ENCODE peak calls at places on chromosomes 11 and 22, in five cellular contexts. One of them, this sample, is unnamed.

GRCh38 chr11:11476971-11477645 is 124.1 kb upstream of the CSNK2A3 start:
- DNase-seq in A549: no peak
- DNase-seq in H1: no peak
- DNase-seq in K562: no peak
- DNase-seq in HepG2: no peak
- DNase-seq in this sample: no peak

GRCh38 chr11:2265396-2265795 is 5.0 kb downstream of the ASCL2 start:
- DNase-seq in A549: no peak
- DNase-seq in H1: no peak
- DNase-seq in K562: peak; percentile 5
- DNase-seq in HepG2: no peak
- DNase-seq in this sample: no peak

GRCh38 chr11:74171630-74172465 is 759 bp downstream of the PPME1 start:
- DNase-seq in A549: no peak
- DNase-seq in H1: no peak
- DNase-seq in K562: no peak
- DNase-seq in HepG2: no peak
- DNase-seq in this sample: no peak

GRCh38 chr11:129042503-129042902 is 99.8 kb upstream of the TP53AIP1 start:
- DNase-seq in A549: no peak
- DNase-seq in H1: no peak
- DNase-seq in K562: no peak
- DNase-seq in HepG2: no peak
- DNase-seq in this sample: no peak

GRCh38 chr22:50482107-50483074 is 1.0 kb downstream of the ADM2 start:
- DNase-seq in A549: no peak
- DNase-seq in H1: peak; percentile 74
- DNase-seq in K562: no peak
- DNase-seq in HepG2: no peak
- DNase-seq in this sample: no peak

GRCh38 chr22:31295831-31296230 is 3.5 kb upstream of the PIK3IP1 start:
- DNase-seq in A549: no peak
- DNase-seq in H1: no peak
- DNase-seq in K562: peak; percentile 40
- DNase-seq in HepG2: no peak
- DNase-seq in this sample: peak; percentile 27

GRCh38 chr11:2157294-2158040 is 3.5 kb downstream of the INS start:
- DNase-seq in A549: no peak
- DNase-seq in H1: no peak
- DNase-seq in K562: no peak
- DNase-seq in HepG2: no peak
- DNase-seq in this sample: no peak

GRCh38 chr11:35246725-35247124 is 107.8 kb downstream of the CD44 start:
- DNase-seq in A549: no peak
- DNase-seq in H1: no peak
- DNase-seq in K562: no peak
- DNase-seq in HepG2: no peak
- DNase-seq in this sample: peak; percentile 62

GRCh38 chr11:2515401-2516275 is 70.8 kb downstream of the KCNQ1 start:
- DNase-seq in A549: no peak
- DNase-seq in H1: no peak
- DNase-seq in K562: no peak
- DNase-seq in HepG2: no peak
- DNase-seq in this sample: no peak

GRCh38 chr11:44034639-44035038 is 13.1 kb upstream of the ACCSL start:
- DNase-seq in A549: no peak
- DNase-seq in H1: peak; percentile 16
- DNase-seq in K562: no peak
- DNase-seq in HepG2: no peak
- DNase-seq in this sample: no peak

GRCh38 chr11:44031549-44031948 is 16.2 kb upstream of the ACCSL start:
- DNase-seq in A549: no peak
- DNase-seq in H1: peak; percentile 20
- DNase-seq in K562: no peak
- DNase-seq in HepG2: no peak
- DNase-seq in this sample: no peak

GRCh38 chr11:44032304-44033085 is 15.3 kb upstream of the ACCSL start:
- DNase-seq in A549: no peak
- DNase-seq in H1: peak; percentile 23
- DNase-seq in K562: no peak
- DNase-seq in HepG2: no peak
- DNase-seq in this sample: peak; percentile 72

GRCh38 chr11:44033856-44034255 is 13.9 kb upstream of the ACCSL start:
- DNase-seq in A549: no peak
- DNase-seq in H1: peak; percentile 19
- DNase-seq in K562: no peak
- DNase-seq in HepG2: no peak
- DNase-seq in this sample: no peak

GRCh38 chr11:44033411-44033850 is 14.3 kb upstream of the ACCSL start:
- DNase-seq in A549: no peak
- DNase-seq in H1: peak; percentile 6
- DNase-seq in K562: no peak
- DNase-seq in HepG2: no peak
- DNase-seq in this sample: no peak
- TF ChIP-seq MAFK in A549: no peak
- TF ChIP-seq MAFK in H1: no peak
- TF ChIP-seq MAFK in K562: no peak
- TF ChIP-seq MAFK in HepG2: no peak
- TF ChIP-seq MAFK in this sample: no peak

DNA sequence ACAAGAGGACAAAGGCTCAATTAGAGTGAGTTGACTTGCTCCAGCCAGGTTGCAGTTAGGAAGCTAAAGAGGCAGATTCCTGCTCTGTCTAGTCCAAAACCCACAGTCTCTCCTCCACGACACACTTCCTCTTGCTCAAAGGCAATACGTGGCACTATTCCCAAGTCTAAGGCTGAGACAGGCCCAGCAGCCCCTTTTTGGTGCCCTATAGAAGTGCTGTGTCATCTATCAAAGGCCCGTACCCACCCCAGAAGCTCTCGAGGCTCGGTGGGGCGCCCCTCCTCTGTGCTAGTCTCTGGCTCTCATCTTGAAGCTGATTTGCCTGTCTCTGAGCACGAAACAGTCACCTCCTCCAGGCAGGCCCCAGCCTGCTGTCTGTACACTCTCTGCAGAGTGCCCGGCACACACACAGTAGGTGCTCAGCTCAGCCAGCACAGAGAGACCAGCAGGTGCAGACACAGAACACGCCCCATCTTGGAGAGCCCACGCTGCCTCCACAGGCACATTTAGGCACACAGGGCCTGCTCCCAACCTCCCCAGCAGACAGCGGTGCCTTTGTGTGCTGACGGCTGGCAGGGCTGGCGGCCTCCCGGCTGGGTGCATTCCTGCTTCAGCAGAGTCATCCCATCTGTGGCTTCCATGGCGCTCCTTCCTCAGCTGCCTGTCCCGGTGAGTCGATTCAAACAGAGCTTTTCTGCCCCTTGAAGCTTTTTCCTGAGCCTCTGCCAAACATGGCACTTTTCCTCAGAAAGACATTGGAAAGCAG is 52.7 kb downstream of the MYH9 start:
- DNase-seq in A549: no peak
- DNase-seq in H1: no peak
- DNase-seq in K562: peak; percentile 24
- DNase-seq in HepG2: no peak
- DNase-seq in this sample: peak; percentile 84
- H3K4me2 ChIP-seq in A549: peak overlapping the region; percentile 25
- H3K4me2 ChIP-seq in H1: no peak overlapping the region
- H3K4me2 ChIP-seq in K562: peak overlapping the region; percentile 68
- H3K4me2 ChIP-seq in HepG2: no peak overlapping the region
- H3K4me2 ChIP-seq in this sample: no peak overlapping the region

GRCh38 chr22:27461470-27461869 is 340.1 kb downstream of the MN1 start:
- DNase-seq in A549: peak; percentile 58
- DNase-seq in H1: no peak
- DNase-seq in K562: no peak
- DNase-seq in HepG2: no peak
- DNase-seq in this sample: peak; percentile 92
- TF ChIP-seq MAFK in A549: no peak
- TF ChIP-seq MAFK in H1: no peak
- TF ChIP-seq MAFK in K562: no peak
- TF ChIP-seq MAFK in HepG2: no peak
- TF ChIP-seq MAFK in this sample: no peak

GRCh38 chr11:116972692-116973091 is 125.5 kb downstream of the SIK3 start:
- DNase-seq in A549: peak; percentile 19
- DNase-seq in H1: no peak
- DNase-seq in K562: no peak
- DNase-seq in HepG2: no peak
- DNase-seq in this sample: no peak

GRCh38 chr11:116969694-116970093 is 128.5 kb downstream of the SIK3 start:
- DNase-seq in A549: no peak
- DNase-seq in H1: no peak
- DNase-seq in K562: no peak
- DNase-seq in HepG2: no peak
- DNase-seq in this sample: no peak

GRCh38 chr11:116973270-116973669 is 125.0 kb downstream of the SIK3 start:
- DNase-seq in A549: no peak
- DNase-seq in H1: no peak
- DNase-seq in K562: no peak
- DNase-seq in HepG2: no peak
- DNase-seq in this sample: no peak

GRCh38 chr11:116975661-116976060 is 122.6 kb downstream of the SIK3 start:
- DNase-seq in A549: no peak
- DNase-seq in H1: no peak
- DNase-seq in K562: no peak
- DNase-seq in HepG2: no peak
- DNase-seq in this sample: no peak

GRCh38 chr11:116970485-116971292 is 127.5 kb downstream of the SIK3 start:
- DNase-seq in A549: no peak
- DNase-seq in H1: no peak
- DNase-seq in K562: no peak
- DNase-seq in HepG2: no peak
- DNase-seq in this sample: peak; percentile 32
- H3K4me2 ChIP-seq in A549: no peak overlapping the region
- H3K4me2 ChIP-seq in H1: no peak overlapping the region
- H3K4me2 ChIP-seq in K562: no peak overlapping the region
- H3K4me2 ChIP-seq in HepG2: no peak overlapping the region
- H3K4me2 ChIP-seq in this sample: no peak overlapping the region

GRCh38 chr11:47183031-47183856 is 3.0 kb downstream of the PACSIN3 start:
- DNase-seq in A549: no peak
- DNase-seq in H1: no peak
- DNase-seq in K562: no peak
- DNase-seq in HepG2: no peak
- DNase-seq in this sample: no peak
- TF ChIP-seq MAFK in A549: no peak
- TF ChIP-seq MAFK in H1: no peak
- TF ChIP-seq MAFK in K562: no peak
- TF ChIP-seq MAFK in HepG2: no peak
- TF ChIP-seq MAFK in this sample: no peak

GRCh38 chr22:21942407-21942895 is 10.2 kb downstream of the PPM1F start:
- DNase-seq in A549: peak; percentile 49
- DNase-seq in H1: no peak
- DNase-seq in K562: no peak
- DNase-seq in HepG2: no peak
- DNase-seq in this sample: peak; percentile 88
- H3K4me2 ChIP-seq in A549: peak overlapping the region; percentile 60
- H3K4me2 ChIP-seq in H1: no peak overlapping the region
- H3K4me2 ChIP-seq in K562: no peak overlapping the region
- H3K4me2 ChIP-seq in HepG2: no peak overlapping the region
- H3K4me2 ChIP-seq in this sample: peak overlapping the region; percentile 60

GRCh38 chr22:49306632-49306975 is 521.1 kb downstream of the BRD1 start:
- DNase-seq in A549: no peak
- DNase-seq in H1: peak; percentile 32
- DNase-seq in K562: no peak
- DNase-seq in HepG2: no peak
- DNase-seq in this sample: no peak
- TF ChIP-seq MAFK in A549: no peak
- TF ChIP-seq MAFK in H1: no peak
- TF ChIP-seq MAFK in K562: no peak
- TF ChIP-seq MAFK in HepG2: no peak
- TF ChIP-seq MAFK in this sample: no peak

GRCh38 chr11:102493524-102493923 is 37.0 kb downstream of the MMP7 start:
- DNase-seq in A549: no peak
- DNase-seq in H1: no peak
- DNase-seq in K562: no peak
- DNase-seq in HepG2: peak; percentile 33
- DNase-seq in this sample: no peak

GRCh38 chr11:102491969-102492368 is 38.6 kb downstream of the MMP7 start:
- DNase-seq in A549: no peak
- DNase-seq in H1: no peak
- DNase-seq in K562: no peak
- DNase-seq in HepG2: no peak
- DNase-seq in this sample: no peak

GRCh38 chr11:102497061-102497460 is 33.5 kb downstream of the MMP7 start:
- DNase-seq in A549: no peak
- DNase-seq in H1: no peak
- DNase-seq in K562: no peak
- DNase-seq in HepG2: no peak
- DNase-seq in this sample: peak; percentile 77

GRCh38 chr11:102494216-102494615 is 36.3 kb downstream of the MMP7 start:
- DNase-seq in A549: peak; percentile 89
- DNase-seq in H1: no peak
- DNase-seq in K562: no peak
- DNase-seq in HepG2: peak; percentile 94
- DNase-seq in this sample: peak; percentile 51

DNA sequence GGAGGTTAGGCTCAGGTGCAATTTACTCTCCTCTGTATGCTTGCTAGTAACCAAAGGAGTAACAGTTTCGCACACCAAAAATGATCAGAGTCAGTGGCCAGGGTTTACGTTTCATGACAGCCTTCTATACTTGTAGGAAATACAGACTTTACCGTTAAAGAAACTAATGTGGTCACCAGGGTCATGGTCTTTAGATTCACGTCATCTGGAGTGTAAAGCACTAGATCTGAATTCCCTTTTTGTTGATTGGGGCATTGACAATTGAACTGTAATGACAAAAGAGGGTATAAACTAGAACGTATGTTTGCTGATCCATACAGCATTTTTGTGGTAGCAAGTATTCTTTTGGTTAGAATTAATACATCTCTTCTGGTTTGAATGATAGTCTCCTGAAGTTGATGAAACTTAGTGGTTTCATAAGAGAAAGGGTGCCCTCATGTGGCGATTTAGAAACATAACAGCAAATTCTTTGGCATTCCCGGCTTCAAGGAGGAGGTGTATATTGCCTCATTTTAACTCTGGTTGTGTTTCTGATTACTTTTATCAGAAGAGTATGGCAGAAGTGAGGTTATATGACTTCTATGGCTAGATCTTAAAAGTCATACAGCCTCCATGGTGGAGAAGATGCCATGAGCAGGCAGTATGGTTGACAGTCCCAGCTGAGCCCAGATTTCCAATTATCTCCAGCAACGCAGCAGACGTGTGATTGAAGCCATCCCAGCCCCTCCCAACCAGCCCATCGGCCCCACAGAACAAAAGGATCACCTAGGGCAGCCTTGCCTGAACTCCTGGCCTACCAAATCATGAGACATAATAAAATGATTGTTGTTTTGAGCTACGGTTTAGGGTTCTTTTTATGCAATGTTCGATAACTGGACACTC is 35.1 kb downstream of the MMP7 start:
- DNase-seq in A549: peak; percentile 86
- DNase-seq in H1: peak; percentile 63
- DNase-seq in K562: peak; percentile 60
- DNase-seq in HepG2: peak; percentile 86
- DNase-seq in this sample: peak; percentile 88
- H3K4me2 ChIP-seq in A549: peak overlapping the region; percentile 75
- H3K4me2 ChIP-seq in H1: peak overlapping the region; percentile 21
- H3K4me2 ChIP-seq in K562: no peak overlapping the region
- H3K4me2 ChIP-seq in HepG2: peak overlapping the region; percentile 56
- H3K4me2 ChIP-seq in this sample: no peak overlapping the region